ENCODE peak calls at places on chromosomes 12 and 14, in eight cellular contexts. J is dorsolateral prefrontal cortex; Q is cardiac muscle cell; V is GM23248; G is CD4-positive, alpha-beta memory T cell; Y is HCT116; S is adrenal gland; O is coronary artery. R is an unnamed sample.

GRCh38 chr14:68544150-68544892 is 248.5 kb downstream of the ZFP36L1 start:
- DNase-seq in J (no peak), Q (peak), V (peak), G (no peak), Y (no peak), S (peak), O (peak), R (peak)

GRCh38 chr12:123990512-123990911 is 17.5 kb downstream of the ZNF664 start:
- DNase-seq in J (no peak), Q (peak), V (peak), G (no peak), Y (no peak), S (no peak), O (no peak), R (no peak)

GRCh38 chr14:100287202-100287997 is 18.8 kb downstream of the SLC25A29 start:
- DNase-seq in J (peak), Q (no peak), V (no peak), G (no peak), Y (no peak), S (peak), O (no peak), R (peak)

GRCh38 chr12:54262403-54262925 is 17.5 kb downstream of the CBX5 start:
- DNase-seq in J (no peak), Q (peak), V (peak), G (no peak), Y (no peak), S (peak), O (no peak), R (no peak)

GRCh38 chr14:22903742-22904087 is 15.2 kb downstream of the RBM23 start:
- DNase-seq in J (no peak), Q (no peak), V (no peak), G (no peak), Y (no peak), S (no peak), O (no peak), R (no peak)

GRCh38 chr12:22299294-22299912 is 35.1 kb downstream of the ST8SIA1 start:
- DNase-seq in J (no peak), Q (no peak), V (no peak), G (no peak), Y (no peak), S (no peak), O (no peak), R (no peak)

GRCh38 chr14:34699873-34700621 is 14.3 kb downstream of the CFL2 start:
- DNase-seq in J (no peak), Q (peak), V (peak), G (no peak), Y (peak), S (peak), O (no peak), R (no peak)

GRCh38 chr12:27431185-27431584 is 15.4 kb upstream of the SMCO2 start:
- DNase-seq in J (no peak), Q (no peak), V (no peak), G (no peak), Y (no peak), S (no peak), O (no peak), R (no peak)

GRCh38 chr14:54606178-54606577 is 39.2 kb downstream of the SAMD4A start:
- DNase-seq in J (no peak), Q (peak), V (peak), G (peak), Y (no peak), S (no peak), O (no peak), R (no peak)

GRCh38 chr12:27592548-27592947 is 68.5 kb downstream of the PPFIBP1 start:
- DNase-seq in J (peak), Q (peak), V (peak), G (no peak), Y (no peak), S (peak), O (no peak), R (no peak)

GRCh38 chr12:46983959-46984833 is 95.2 kb upstream of the PCED1B start:
- DNase-seq in J (no peak), Q (peak), V (peak), G (peak), Y (peak), S (peak), O (no peak), R (no peak)

GRCh38 chr12:87660987-87661769 is 368.0 kb downstream of the C12orf50 start:
- DNase-seq in J (no peak), Q (no peak), V (no peak), G (no peak), Y (no peak), S (no peak), O (no peak), R (no peak)

GRCh38 chr14:71437870-71438269 is 494.4 kb upstream of the RGS6 start:
- DNase-seq in J (no peak), Q (no peak), V (no peak), G (peak), Y (no peak), S (no peak), O (no peak), R (no peak)

GRCh38 chr14:24840204-24840893 is 206.4 kb upstream of the GZMB start:
- DNase-seq in J (no peak), Q (no peak), V (no peak), G (no peak), Y (no peak), S (no peak), O (no peak), R (no peak)

GRCh38 chr14:88765130-88765529 is 27.6 kb downstream of the EML5 start:
- DNase-seq in J (no peak), Q (no peak), V (peak), G (no peak), Y (no peak), S (no peak), O (no peak), R (no peak)

GRCh38 chr12:62519043-62519442 is 52.4 kb downstream of the MON2 start:
- DNase-seq in J (peak), Q (no peak), V (no peak), G (no peak), Y (no peak), S (no peak), O (no peak), R (peak)

GRCh38 chr12:71061451-71061850 is 96.3 kb downstream of the TSPAN8 start:
- DNase-seq in J (no peak), Q (no peak), V (no peak), G (no peak), Y (no peak), S (no peak), O (no peak), R (no peak)

GRCh38 chr14:24095196-24096068 is 1.3 kb downstream of the PCK2 start:
- DNase-seq in J (no peak), Q (peak), V (peak), G (peak), Y (no peak), S (no peak), O (no peak), R (peak)

GRCh38 chr12:130394906-130395305 is 57.2 kb downstream of the PIWIL1 start:
- DNase-seq in J (no peak), Q (no peak), V (no peak), G (no peak), Y (no peak), S (no peak), O (no peak), R (no peak)

GRCh38 chr12:32455607-32456063 is 56.3 kb downstream of the FGD4 start:
- DNase-seq in J (no peak), Q (peak), V (peak), G (peak), Y (peak), S (no peak), O (no peak), R (no peak)

GRCh38 chr14:23376477-23377200 is at the start of gene CMTM5:
- DNase-seq in J (peak), Q (peak), V (no peak), G (no peak), Y (no peak), S (no peak), O (no peak), R (no peak)

GRCh38 chr14:21711360-21711961 is 37.8 kb upstream of the OR4E1 start:
- DNase-seq in J (no peak), Q (peak), V (peak), G (peak), Y (peak), S (no peak), O (no peak), R (no peak)

GRCh38 chr12:56635539-56636117 is 5.5 kb upstream of the BAZ2A start:
- DNase-seq in J (no peak), Q (no peak), V (no peak), G (no peak), Y (no peak), S (no peak), O (no peak), R (no peak)

GRCh38 chr12:98002887-98003493 is 512.4 kb upstream of the TMPO start:
- DNase-seq in J (no peak), Q (peak), V (peak), G (no peak), Y (peak), S (peak), O (no peak), R (no peak)

GRCh38 chr12:13563743-13564125 is 367.2 kb downstream of the EMP1 start:
- DNase-seq in J (no peak), Q (no peak), V (no peak), G (no peak), Y (no peak), S (no peak), O (no peak), R (no peak)

GRCh38 chr14:22882529-22883190 is 362 bp upstream of the REM2 start:
- DNase-seq in J (peak), Q (peak), V (peak), G (no peak), Y (peak), S (peak), O (no peak), R (no peak)

GRCh38 chr12:107653519-107653918 is 32.1 kb upstream of the PWP1 start:
- DNase-seq in J (no peak), Q (no peak), V (no peak), G (no peak), Y (no peak), S (no peak), O (no peak), R (no peak)

GRCh38 chr12:65123435-65124063 is 2.4 kb upstream of the WIF1 start:
- DNase-seq in J (no peak), Q (peak), V (peak), G (no peak), Y (no peak), S (peak), O (no peak), R (no peak)

GRCh38 chr12:12376636-12377448 is 20.0 kb downstream of the BORCS5 start:
- DNase-seq in J (no peak), Q (peak), V (peak), G (peak), Y (peak), S (peak), O (no peak), R (no peak)

GRCh38 chr14:68380304-68380840 is 412.5 kb downstream of the ZFP36L1 start:
- DNase-seq in J (no peak), Q (no peak), V (peak), G (no peak), Y (no peak), S (peak), O (no peak), R (no peak)

GRCh38 chr12:49332891-49333371 is 4.1 kb downstream of the C1QL4 start:
- DNase-seq in J (no peak), Q (no peak), V (no peak), G (no peak), Y (no peak), S (no peak), O (no peak), R (peak)

GRCh38 chr12:117402363-117402762 is 40.9 kb upstream of the NOS1 start:
- DNase-seq in J (no peak), Q (no peak), V (no peak), G (no peak), Y (no peak), S (no peak), O (peak), R (no peak)

GRCh38 chr12:107948675-107949074 is 174.2 kb downstream of the ASCL4 start:
- DNase-seq in J (no peak), Q (no peak), V (no peak), G (no peak), Y (no peak), S (no peak), O (no peak), R (no peak)

GRCh38 chr12:132049442-132049841 is 94.7 kb downstream of the DDX51 start:
- DNase-seq in J (no peak), Q (no peak), V (no peak), G (no peak), Y (no peak), S (no peak), O (no peak), R (no peak)

GRCh38 chr12:124783087-124783486 is 80.6 kb downstream of the SCARB1 start:
- DNase-seq in J (no peak), Q (no peak), V (no peak), G (no peak), Y (no peak), S (no peak), O (no peak), R (no peak)

GRCh38 chr14:86824167-86824566 is 1168.8 kb downstream of the GALC start:
- DNase-seq in J (no peak), Q (peak), V (no peak), G (no peak), Y (no peak), S (no peak), O (no peak), R (no peak)
- H3K27ac ChIP-seq in J (no peak), Q (no peak), V (no peak), G (no peak), Y (no peak), S (no peak), O (no peak), R (no peak)

DNA sequence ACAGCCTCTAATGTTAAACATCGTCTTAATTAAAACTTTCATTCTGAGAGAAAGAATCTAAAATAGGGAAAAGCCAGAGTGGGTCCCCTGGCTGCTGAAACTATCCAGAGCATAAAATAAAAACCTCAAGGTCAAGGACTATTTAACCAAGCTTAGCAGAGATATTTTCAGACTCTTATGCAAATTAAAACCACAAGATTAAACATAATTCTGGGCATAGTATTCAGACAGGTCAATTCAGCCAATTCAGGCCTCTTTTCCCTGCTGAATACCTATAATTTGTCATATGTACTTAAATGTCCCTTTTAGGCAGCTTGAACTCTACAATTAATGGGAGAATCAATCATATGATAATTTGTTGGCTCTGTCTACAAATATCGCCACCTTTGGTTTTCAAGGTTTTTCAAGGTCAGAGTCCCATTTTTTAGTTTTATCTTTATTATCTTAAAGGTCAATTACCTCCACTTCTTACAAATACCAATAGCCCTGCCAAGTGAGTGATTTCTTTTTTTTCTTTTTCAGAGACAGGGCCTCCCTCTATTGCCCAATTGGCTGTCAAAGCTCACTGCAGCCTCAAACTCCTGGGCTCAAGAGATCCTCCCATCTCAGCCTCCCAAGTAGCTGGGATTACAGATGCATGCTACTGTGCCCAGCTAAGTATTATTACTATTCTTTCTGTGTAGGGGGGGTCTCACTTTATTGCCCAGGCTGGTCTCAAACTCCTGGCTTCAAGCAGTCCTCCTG is 257.1 kb downstream of the PHLDA1 start:
- DNase-seq in J (no peak), Q (no peak), V (no peak), G (no peak), Y (no peak), S (no peak), O (no peak), R (no peak)
- H3K27ac ChIP-seq in J (no peak), Q (no peak), V (no peak), G (no peak), Y (peak), S (no peak), O (no peak), R (peak)

GRCh38 chr14:79745046-79745445 is 466.3 kb downstream of the DIO2 start:
- DNase-seq in J (no peak), Q (no peak), V (no peak), G (no peak), Y (no peak), S (no peak), O (no peak), R (no peak)
- H3K27ac ChIP-seq in J (no peak), Q (no peak), V (no peak), G (no peak), Y (no peak), S (no peak), O (no peak), R (no peak)

DNA sequence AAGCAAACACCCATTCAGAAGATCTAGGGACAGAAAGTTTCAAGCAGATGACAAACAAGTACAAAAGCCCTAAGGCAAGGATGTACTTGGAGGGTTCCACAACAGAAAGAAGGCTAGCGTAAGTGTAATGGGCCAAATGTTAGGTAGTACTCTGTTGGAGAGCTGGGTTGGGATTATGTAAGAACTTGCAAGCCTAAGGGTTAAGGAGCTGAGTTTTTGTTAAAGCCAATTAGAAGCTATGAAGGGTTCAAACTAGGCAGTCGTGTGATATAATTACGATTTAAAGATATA is 41.4 kb downstream of the HECTD1 start:
- DNase-seq in J (no peak), Q (peak), V (peak), G (no peak), Y (no peak), S (no peak), O (no peak), R (no peak)
- H3K27ac ChIP-seq in J (no peak), Q (no peak), V (peak), G (no peak), Y (peak), S (peak), O (peak), R (peak)

GRCh38 chr14:98957211-98958047 is 314.6 kb downstream of the BCL11B start:
- DNase-seq in J (no peak), Q (peak), V (peak), G (no peak), Y (no peak), S (peak), O (peak), R (no peak)
- H3K27ac ChIP-seq in J (no peak), Q (no peak), V (no peak), G (no peak), Y (no peak), S (no peak), O (peak), R (no peak)

GRCh38 chr12:68745904-68746571 is at the start of gene SLC35E3:
- DNase-seq in J (peak), Q (peak), V (peak), G (peak), Y (peak), S (peak), O (peak), R (peak)

GRCh38 chr12:68749443-68749842 is 3.5 kb downstream of the SLC35E3 start:
- DNase-seq in J (no peak), Q (no peak), V (no peak), G (no peak), Y (no peak), S (no peak), O (no peak), R (no peak)

GRCh38 chr12:68746572-68747180 is 700 bp downstream of the SLC35E3 start:
- DNase-seq in J (peak), Q (peak), V (peak), G (peak), Y (no peak), S (peak), O (peak), R (peak)

GRCh38 chr12:68750506-68750905 is 4.5 kb downstream of the SLC35E3 start:
- DNase-seq in J (no peak), Q (no peak), V (no peak), G (no peak), Y (no peak), S (no peak), O (no peak), R (no peak)

GRCh38 chr12:68749861-68750260 is 3.9 kb downstream of the SLC35E3 start:
- DNase-seq in J (no peak), Q (no peak), V (no peak), G (no peak), Y (no peak), S (no peak), O (no peak), R (no peak)
- H3K27ac ChIP-seq in J (peak), Q (no peak), V (no peak), G (no peak), Y (no peak), S (no peak), O (no peak), R (no peak)

GRCh38 chr12:101567918-101568317 is 26.9 kb upstream of the MYBPC1 start:
- DNase-seq in J (no peak), Q (no peak), V (no peak), G (no peak), Y (no peak), S (no peak), O (no peak), R (no peak)

GRCh38 chr12:101570022-101570421 is 24.7 kb upstream of the MYBPC1 start:
- DNase-seq in J (no peak), Q (peak), V (peak), G (no peak), Y (no peak), S (no peak), O (no peak), R (no peak)

GRCh38 chr12:101563197-101563596 is 31.6 kb upstream of the MYBPC1 start:
- DNase-seq in J (no peak), Q (no peak), V (no peak), G (no peak), Y (no peak), S (no peak), O (no peak), R (no peak)

GRCh38 chr12:101564912-101565311 is 29.9 kb upstream of the MYBPC1 start:
- DNase-seq in J (no peak), Q (peak), V (no peak), G (no peak), Y (no peak), S (no peak), O (no peak), R (no peak)

GRCh38 chr12:101566318-101566717 is 28.5 kb upstream of the MYBPC1 start:
- DNase-seq in J (no peak), Q (no peak), V (no peak), G (no peak), Y (peak), S (no peak), O (no peak), R (no peak)
- H3K27ac ChIP-seq in J (no peak), Q (no peak), V (no peak), G (no peak), Y (no peak), S (no peak), O (no peak), R (no peak)

DNA sequence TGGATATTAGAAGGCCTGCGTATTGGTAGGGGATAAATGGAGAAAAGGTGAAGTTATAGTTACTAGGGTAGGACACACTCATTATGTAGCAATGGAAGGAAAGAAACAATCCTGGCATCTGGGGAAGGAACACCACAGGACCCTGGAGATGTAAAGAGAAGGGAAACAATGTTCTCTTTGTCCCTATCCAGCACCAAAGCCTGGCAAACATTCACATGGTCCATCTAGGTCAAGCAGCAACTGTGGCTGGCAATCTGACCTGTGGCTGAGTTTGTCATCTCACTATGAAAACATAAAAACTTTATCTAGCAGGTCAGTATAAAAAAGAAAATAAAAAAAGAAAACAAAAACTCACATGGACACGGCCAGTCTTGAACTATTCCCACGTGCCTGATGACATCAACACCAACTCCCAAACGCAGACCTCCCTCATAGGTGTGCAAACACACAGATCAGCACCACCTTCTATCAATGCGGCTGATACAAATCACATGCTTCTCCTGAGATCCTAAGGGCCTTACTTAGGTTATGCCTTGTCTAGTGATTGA is 2.6 kb downstream of the POMT2 start:
- DNase-seq in J (no peak), Q (peak), V (no peak), G (no peak), Y (no peak), S (no peak), O (no peak), R (no peak)
- H3K27ac ChIP-seq in J (peak), Q (no peak), V (no peak), G (no peak), Y (no peak), S (no peak), O (no peak), R (no peak)

R was measured in kidney.